ENCODE peak calls at places on chromosomes 16 and 17, in seven cellular contexts. Z, V, I, X, N, Y and F are unnamed samples.
A peak's percentile ranks its signal among the peaks of the same experiment; 100 is the strongest.

GRCh38 chr16:87635541-87636049 is 33.3 kb downstream of the JPH3 start:
- DNase-seq in Z (peak; percentile 65), V (peak; percentile 73), I (no peak), X (peak; percentile 77), N (peak; percentile 66), Y (peak; percentile 20), F (no peak)

GRCh38 chr16:57664662-57665025 is 3.5 kb upstream of the ADGRG3 start:
- DNase-seq in Z (no peak), V (no peak), I (no peak), X (no peak), N (no peak), Y (no peak), F (no peak)

GRCh38 chr16:81645303-81645702 is 133.8 kb upstream of the PLCG2 start:
- DNase-seq in Z (peak; percentile 72), V (peak; percentile 74), I (peak; percentile 57), X (peak; percentile 94), N (peak; percentile 54), Y (peak; percentile 88), F (no peak)

GRCh38 chr16:17277981-17278381 is 192.8 kb downstream of the XYLT1 start:
- DNase-seq in Z (peak; percentile 24), V (peak; percentile 61), I (no peak), X (no peak), N (peak; percentile 70), Y (no peak), F (no peak)

GRCh38 chr16:86884256-86884655 is 305.9 kb downstream of the FOXL1 start:
- DNase-seq in Z (no peak), V (no peak), I (no peak), X (no peak), N (no peak), Y (no peak), F (no peak)

GRCh38 chr16:4111748-4112696 is 4.2 kb downstream of the ADCY9 start:
- DNase-seq in Z (no peak), V (no peak), I (no peak), X (no peak), N (peak; percentile 24), Y (no peak), F (peak; percentile 12)

GRCh38 chr17:59848778-59849177 is 44.0 kb downstream of the TUBD1 start:
- DNase-seq in Z (peak; percentile 67), V (peak; percentile 64), I (no peak), X (no peak), N (peak; percentile 81), Y (no peak), F (no peak)

GRCh38 chr16:10086620-10087019 is 95.6 kb downstream of the GRIN2A start:
- DNase-seq in Z (peak; percentile 18), V (peak; percentile 43), I (no peak), X (no peak), N (no peak), Y (no peak), F (no peak)

GRCh38 chr17:43927101-43927935 is 15.0 kb downstream of the PPY start:
- DNase-seq in Z (peak; percentile 30), V (peak; percentile 52), I (no peak), X (peak; percentile 39), N (peak; percentile 37), Y (no peak), F (no peak)

GRCh38 chr16:87457724-87458423 is 35.0 kb downstream of the ZCCHC14 start:
- DNase-seq in Z (no peak), V (no peak), I (peak; percentile 93), X (peak; percentile 92), N (no peak), Y (no peak), F (peak; percentile 88)

GRCh38 chr16:30472328-30472942 is at the start of gene ITGAL:
- DNase-seq in Z (peak; percentile 37), V (peak; percentile 46), I (no peak), X (no peak), N (peak; percentile 72), Y (no peak), F (no peak)

GRCh38 chr16:9826630-9827029 is 355.6 kb downstream of the GRIN2A start:
- DNase-seq in Z (no peak), V (no peak), I (no peak), X (no peak), N (no peak), Y (no peak), F (no peak)

GRCh38 chr17:81509048-81509686 is 3.4 kb downstream of the ACTG1 start:
- DNase-seq in Z (no peak), V (peak; percentile 15), I (no peak), X (no peak), N (peak; percentile 48), Y (no peak), F (no peak)

GRCh38 chr16:3583303-3584038 is 6.3 kb upstream of the NLRC3 start:
- DNase-seq in Z (no peak), V (no peak), I (no peak), X (no peak), N (no peak), Y (no peak), F (no peak)

GRCh38 chr17:75105269-75106080 is 4.3 kb upstream of the ARMC7 start:
- DNase-seq in Z (peak; percentile 56), V (peak; percentile 52), I (no peak), X (peak; percentile 68), N (peak; percentile 77), Y (peak; percentile 45), F (no peak)

GRCh38 chr17:48555183-48555615 is 10.3 kb upstream of the HOXB2 start:
- DNase-seq in Z (no peak), V (no peak), I (peak; percentile 85), X (no peak), N (no peak), Y (peak; percentile 92), F (no peak)

GRCh38 chr17:29929544-29930398 is at the start of gene SSH2:
- DNase-seq in Z (peak; percentile 91), V (peak; percentile 95), I (peak; percentile 53), X (peak; percentile 94), N (peak; percentile 94), Y (peak; percentile 91), F (peak; percentile 76)

GRCh38 chr16:67165121-67166034 is 833 bp downstream of the HSF4 start:
- DNase-seq in Z (peak; percentile 27), V (no peak), I (no peak), X (no peak), N (no peak), Y (no peak), F (no peak)

GRCh38 chr16:4800290-4801041 is 2.0 kb downstream of the ROGDI start:
- DNase-seq in Z (no peak), V (peak; percentile 77), I (no peak), X (no peak), N (peak; percentile 80), Y (no peak), F (no peak)

GRCh38 chr17:16474012-16474725 is 17.8 kb downstream of the LRRC75A start:
- DNase-seq in Z (no peak), V (no peak), I (no peak), X (no peak), N (no peak), Y (no peak), F (no peak)

GRCh38 chr16:53913082-53913870 is 209.3 kb downstream of the FTO start:
- DNase-seq in Z (peak; percentile 31), V (no peak), I (peak; percentile 85), X (peak; percentile 82), N (peak; percentile 11), Y (no peak), F (no peak)

GRCh38 chr16:57041182-57042156 is 50.9 kb upstream of the CPNE2 start:
- DNase-seq in Z (no peak), V (no peak), I (no peak), X (no peak), N (peak; percentile 57), Y (no peak), F (no peak)

GRCh38 chr16:86364653-86365380 is 145.5 kb upstream of the FOXF1 start:
- DNase-seq in Z (no peak), V (no peak), I (no peak), X (no peak), N (no peak), Y (no peak), F (no peak)

GRCh38 chr16:68752602-68753001 is 15.5 kb downstream of the CDH1 start:
- DNase-seq in Z (no peak), V (no peak), I (no peak), X (no peak), N (peak; percentile 59), Y (no peak), F (no peak)

GRCh38 chr17:82528484-82529265 is 9.1 kb downstream of the FOXK2 start:
- DNase-seq in Z (peak; percentile 51), V (peak; percentile 68), I (peak; percentile 35), X (peak; percentile 64), N (peak; percentile 66), Y (no peak), F (no peak)

GRCh38 chr16:29987371-29988085 is 7.9 kb downstream of the HIRIP3 start:
- DNase-seq in Z (no peak), V (no peak), I (no peak), X (no peak), N (no peak), Y (no peak), F (no peak)

GRCh38 chr16:85755929-85756768 is 5.3 kb upstream of the C16orf74 start:
- DNase-seq in Z (no peak), V (no peak), I (no peak), X (no peak), N (peak; percentile 28), Y (no peak), F (no peak)

GRCh38 chr17:39533891-39534290 is 72.6 kb downstream of the CDK12 start:
- DNase-seq in Z (no peak), V (no peak), I (no peak), X (no peak), N (no peak), Y (no peak), F (no peak)

GRCh38 chr17:77944390-77945222 is 13.9 kb upstream of the TNRC6C start:
- DNase-seq in Z (peak; percentile 37), V (peak; percentile 47), I (no peak), X (no peak), N (no peak), Y (no peak), F (no peak)

GRCh38 chr16:67170168-67170947 is at the start of gene NOL3:
- DNase-seq in Z (peak; percentile 89), V (peak; percentile 93), I (peak; percentile 41), X (peak; percentile 82), N (peak; percentile 88), Y (no peak), F (peak; percentile 62)

GRCh38 chr16:52705192-52705591 is 158.2 kb upstream of the TOX3 start:
- DNase-seq in Z (no peak), V (no peak), I (no peak), X (no peak), N (no peak), Y (no peak), F (no peak)